ENCODE peak calls at places on chromosomes 1 and 21, in eight cellular contexts. M is WTC11; X is stimulated activated CD8-positive, alpha-beta memory T cell treated with anti-CD3 and anti-CD28 coated beads, Interleukin-7, amount 100 ng/mL, for 48 hours; H is NCI-H1105; L is hippocampal formation; P is hepatic stellate cell; F is right cardiac atrium; V is osteoblast. U is an unnamed sample.

GRCh38 chr1:55695151-55695550 is 480.0 kb upstream of the USP24 start:
- DNase-seq in V (no peak), F (no peak), X (no peak), M (no peak), H (no peak), L (no peak), P (no peak), U (no peak)

GRCh38 chr1:172939475-172939874 is 111.3 kb downstream of the TNFSF18 start:
- DNase-seq in F (no peak), X (no peak), H (no peak), P (no peak), L (no peak), V (peak), M (no peak), U (no peak)

GRCh38 chr1:40838045-40838979 is 23.9 kb downstream of the CITED4 start:
- DNase-seq in L (no peak), V (peak), F (no peak), H (no peak), X (no peak), M (peak), P (no peak), U (no peak)

GRCh38 chr1:167617100-167617949 is 12.7 kb upstream of the RCSD1 start:
- DNase-seq in X (no peak), P (peak), M (no peak), F (no peak), L (no peak), H (no peak), V (no peak), U (no peak)

GRCh38 chr1:72278461-72278860 is 3.9 kb downstream of the NEGR1 start:
- DNase-seq in H (no peak), X (no peak), M (no peak), L (no peak), V (no peak), P (no peak), F (no peak), U (no peak)

GRCh38 chr1:92826792-92827191 is 5.0 kb upstream of the RPL5 start:
- DNase-seq in L (no peak), H (no peak), V (no peak), X (no peak), P (no peak), F (no peak), M (no peak), U (no peak)

GRCh38 chr1:243598433-243598832 is 251.6 kb downstream of the AKT3 start:
- DNase-seq in P (peak), L (no peak), F (no peak), V (peak), X (no peak), H (no peak), M (no peak), U (no peak)

GRCh38 chr1:11339346-11340247 is 66.6 kb downstream of the UBIAD1 start:
- DNase-seq in L (no peak), M (peak), P (no peak), F (no peak), H (peak), V (peak), X (no peak), U (peak)

GRCh38 chr1:25609921-25610320 is 6.7 kb upstream of the MAN1C1 start:
- DNase-seq in H (no peak), F (peak), P (no peak), L (no peak), V (no peak), M (no peak), X (no peak), U (no peak)

GRCh38 chr1:23598424-23598823 is 39.1 kb upstream of the ID3 start:
- DNase-seq in V (no peak), P (no peak), M (peak), F (peak), L (no peak), X (no peak), H (no peak), U (peak)

GRCh38 chr1:219798283-219799030 is 129.9 kb downstream of the SLC30A10 start:
- DNase-seq in L (no peak), V (no peak), X (no peak), H (no peak), P (no peak), M (no peak), F (no peak), U (no peak)

GRCh38 chr1:183699643-183700160 is 46.6 kb upstream of the APOBEC4 start:
- DNase-seq in H (no peak), M (no peak), V (no peak), P (no peak), F (no peak), X (no peak), L (no peak), U (no peak)

GRCh38 chr1:53321366-53321765 is 6.5 kb downstream of the LRP8 start:
- DNase-seq in M (peak), F (no peak), V (peak), L (no peak), H (no peak), X (no peak), P (no peak), U (peak)

GRCh38 chr1:232707142-232707541 is 77.2 kb upstream of the SIPA1L2 start:
- DNase-seq in F (no peak), X (no peak), L (no peak), M (no peak), H (no peak), P (no peak), V (no peak), U (no peak)

GRCh38 chr1:169874229-169874628 is 19.5 kb downstream of the SCYL3 start:
- DNase-seq in L (no peak), F (no peak), P (peak), H (no peak), V (peak), X (no peak), M (no peak), U (no peak)

GRCh38 chr1:20472121-20472520 is 13.9 kb downstream of the CAMK2N1 start:
- DNase-seq in L (no peak), M (no peak), X (no peak), F (no peak), P (no peak), V (peak), H (no peak), U (no peak)

GRCh38 chr1:182170941-182171461 is 109.5 kb upstream of the ZNF648 start:
- DNase-seq in V (no peak), M (no peak), L (no peak), H (no peak), X (no peak), F (no peak), P (no peak), U (no peak)

GRCh38 chr1:45550401-45551305 is at the start of gene AKR1A1:
- DNase-seq in H (peak), F (peak), M (peak), L (peak), V (peak), X (peak), P (peak), U (peak)

GRCh38 chr21:45517249-45518065 is 24.8 kb downstream of the SLC19A1 start:
- DNase-seq in M (no peak), V (no peak), P (no peak), L (no peak), X (no peak), H (no peak), F (peak), U (peak)

GRCh38 chr1:167083066-167083682 is 7.0 kb downstream of the GPA33 start:
- DNase-seq in H (peak), F (peak), V (no peak), L (no peak), M (no peak), P (no peak), X (no peak), U (no peak)

GRCh38 chr1:9201421-9202239 is 32.9 kb upstream of the H6PD start:
- DNase-seq in L (no peak), M (no peak), F (no peak), V (peak), P (no peak), H (no peak), X (no peak), U (peak)

GRCh38 chr1:232602622-232603021 is 27.3 kb downstream of the SIPA1L2 start:
- DNase-seq in P (no peak), X (no peak), V (no peak), F (no peak), L (no peak), H (no peak), M (no peak), U (no peak)

GRCh38 chr1:175267716-175268416 is 75.3 kb upstream of the KIAA0040 start:
- DNase-seq in M (no peak), L (no peak), F (peak), H (no peak), X (no peak), V (no peak), P (no peak), U (no peak)

GRCh38 chr1:24635195-24635843 is 7.8 kb upstream of the SRRM1 start:
- DNase-seq in F (no peak), H (peak), P (peak), V (peak), L (no peak), M (no peak), X (no peak), U (no peak)

U was measured in posterior cingulate gyrus.